ENCODE peak calls at places on chromosomes 16 and 17, in four cellular contexts. One of them, this sample, is unnamed.

GRCh38 chr16:80299416-80299815 is 241.4 kb upstream of the DYNLRB2 start:
- DNase-seq in RWPE1: no peak
- DNase-seq in C1 segment of cervical spinal cord: no peak
- DNase-seq in naive B cell: no peak
- DNase-seq in this sample: no peak

GRCh38 chr16:69921125-69921524 is 30.0 kb upstream of the CLEC18A start:
- DNase-seq in RWPE1: no peak
- DNase-seq in C1 segment of cervical spinal cord: no peak
- DNase-seq in naive B cell: no peak
- DNase-seq in this sample: no peak

GRCh38 chr16:67541391-67542263 is 13.0 kb downstream of the RIPOR1 start:
- DNase-seq in RWPE1: peak; percentile 61
- DNase-seq in C1 segment of cervical spinal cord: no peak
- DNase-seq in naive B cell: no peak
- DNase-seq in this sample: no peak

GRCh38 chr17:44992242-44992939 is 24.3 kb upstream of the C1QL1 start:
- DNase-seq in RWPE1: no peak
- DNase-seq in C1 segment of cervical spinal cord: no peak
- DNase-seq in naive B cell: no peak
- DNase-seq in this sample: no peak

GRCh38 chr17:80760501-80760900 is 215.9 kb downstream of the RPTOR start:
- DNase-seq in RWPE1: peak; percentile 51
- DNase-seq in C1 segment of cervical spinal cord: no peak
- DNase-seq in naive B cell: peak; percentile 65
- DNase-seq in this sample: no peak

GRCh38 chr16:69709456-69710084 is 16.8 kb downstream of the NQO1 start:
- DNase-seq in RWPE1: peak; percentile 54
- DNase-seq in C1 segment of cervical spinal cord: no peak
- DNase-seq in naive B cell: peak; percentile 39
- DNase-seq in this sample: peak; percentile 59

GRCh38 chr17:47338026-47338425 is 14.3 kb downstream of the EFCAB13 start:
- DNase-seq in RWPE1: no peak
- DNase-seq in C1 segment of cervical spinal cord: no peak
- DNase-seq in naive B cell: no peak
- DNase-seq in this sample: no peak

GRCh38 chr16:81310045-81310644 is 4.6 kb upstream of the GAN start:
- DNase-seq in RWPE1: no peak
- DNase-seq in C1 segment of cervical spinal cord: no peak
- DNase-seq in naive B cell: no peak
- DNase-seq in this sample: no peak

GRCh38 chr17:82830249-82830661 is 9.6 kb downstream of the ZNF750 start:
- DNase-seq in RWPE1: no peak
- DNase-seq in C1 segment of cervical spinal cord: no peak
- DNase-seq in naive B cell: no peak
- DNase-seq in this sample: peak; percentile 99

GRCh38 chr16:70711211-70711978 is 25.5 kb upstream of the MTSS2 start:
- DNase-seq in RWPE1: no peak
- DNase-seq in C1 segment of cervical spinal cord: no peak
- DNase-seq in naive B cell: no peak
- DNase-seq in this sample: no peak

GRCh38 chr17:39014044-39014794 is 47.0 kb upstream of the FBXO47 start:
- DNase-seq in RWPE1: no peak
- DNase-seq in C1 segment of cervical spinal cord: no peak
- DNase-seq in naive B cell: no peak
- DNase-seq in this sample: no peak

GRCh38 chr16:56615353-56615752 is 7.0 kb downstream of the MT2A start:
- DNase-seq in RWPE1: no peak
- DNase-seq in C1 segment of cervical spinal cord: no peak
- DNase-seq in naive B cell: no peak
- DNase-seq in this sample: no peak

GRCh38 chr16:27097671-27098275 is 31.0 kb downstream of the C16orf82 start:
- DNase-seq in RWPE1: no peak
- DNase-seq in C1 segment of cervical spinal cord: no peak
- DNase-seq in naive B cell: no peak
- DNase-seq in this sample: no peak

GRCh38 chr16:88013766-88014165 is 62.5 kb downstream of the BANP start:
- DNase-seq in RWPE1: no peak
- DNase-seq in C1 segment of cervical spinal cord: no peak
- DNase-seq in naive B cell: no peak
- DNase-seq in this sample: no peak

GRCh38 chr16:65667013-65667578 is 545.2 kb upstream of the CDH11 start:
- DNase-seq in RWPE1: peak; percentile 13
- DNase-seq in C1 segment of cervical spinal cord: no peak
- DNase-seq in naive B cell: no peak
- DNase-seq in this sample: no peak

GRCh38 chr17:8147141-8147804 is 4.9 kb downstream of the PER1 start:
- DNase-seq in RWPE1: no peak
- DNase-seq in C1 segment of cervical spinal cord: no peak
- DNase-seq in naive B cell: no peak
- DNase-seq in this sample: no peak

GRCh38 chr17:33291248-33292183 is 1.6 kb downstream of the ASIC2 start:
- DNase-seq in RWPE1: peak; percentile 13
- DNase-seq in C1 segment of cervical spinal cord: no peak
- DNase-seq in naive B cell: no peak
- DNase-seq in this sample: peak; percentile 69

GRCh38 chr16:23587726-23588125 is 8.4 kb downstream of the NDUFAB1 start:
- DNase-seq in RWPE1: no peak
- DNase-seq in C1 segment of cervical spinal cord: no peak
- DNase-seq in naive B cell: no peak
- DNase-seq in this sample: no peak

GRCh38 chr17:62008294-62008693 is 56.8 kb downstream of the MED13 start:
- DNase-seq in RWPE1: no peak
- DNase-seq in C1 segment of cervical spinal cord: no peak
- DNase-seq in naive B cell: no peak
- DNase-seq in this sample: no peak

GRCh38 chr16:75044800-75045361 is 46.1 kb downstream of the ZNRF1 start:
- DNase-seq in RWPE1: no peak
- DNase-seq in C1 segment of cervical spinal cord: no peak
- DNase-seq in naive B cell: no peak
- DNase-seq in this sample: no peak

GRCh38 chr17:74733365-74734122 is 3.5 kb upstream of the RAB37 start:
- DNase-seq in RWPE1: no peak
- DNase-seq in C1 segment of cervical spinal cord: no peak
- DNase-seq in naive B cell: no peak
- DNase-seq in this sample: no peak

GRCh38 chr17:77160032-77160876 is 19.5 kb downstream of the SEC14L1 start:
- DNase-seq in RWPE1: no peak
- DNase-seq in C1 segment of cervical spinal cord: no peak
- DNase-seq in naive B cell: no peak
- DNase-seq in this sample: no peak

GRCh38 chr17:42365136-42365535 is 23.1 kb downstream of the STAT3 start:
- DNase-seq in RWPE1: no peak
- DNase-seq in C1 segment of cervical spinal cord: no peak
- DNase-seq in naive B cell: no peak
- DNase-seq in this sample: no peak

GRCh38 chr17:78361227-78361683 is 1.4 kb upstream of the SOCS3 start:
- DNase-seq in RWPE1: no peak
- DNase-seq in C1 segment of cervical spinal cord: no peak
- DNase-seq in naive B cell: no peak
- DNase-seq in this sample: peak; percentile 63

GRCh38 chr17:41987642-41988041 is 21.0 kb downstream of the CNP start:
- DNase-seq in RWPE1: no peak
- DNase-seq in C1 segment of cervical spinal cord: no peak
- DNase-seq in naive B cell: no peak
- DNase-seq in this sample: no peak

GRCh38 chr17:42518046-42518754 is 17.8 kb upstream of the NAGLU start:
- DNase-seq in RWPE1: peak; percentile 84
- DNase-seq in C1 segment of cervical spinal cord: peak; percentile 36
- DNase-seq in naive B cell: no peak
- DNase-seq in this sample: no peak

GRCh38 chr17:76673729-76674128 is 30.2 kb upstream of the ST6GALNAC1 start:
- DNase-seq in RWPE1: no peak
- DNase-seq in C1 segment of cervical spinal cord: no peak
- DNase-seq in naive B cell: no peak
- DNase-seq in this sample: peak; percentile 73

GRCh38 chr17:17235212-17236174 is 1.5 kb downstream of the FLCN start:
- DNase-seq in RWPE1: no peak
- DNase-seq in C1 segment of cervical spinal cord: no peak
- DNase-seq in naive B cell: no peak
- DNase-seq in this sample: no peak

GRCh38 chr17:33725675-33726271 is 432.7 kb upstream of the ASIC2 start:
- DNase-seq in RWPE1: peak; percentile 30
- DNase-seq in C1 segment of cervical spinal cord: no peak
- DNase-seq in naive B cell: no peak
- DNase-seq in this sample: peak; percentile 70

GRCh38 chr17:48624544-48625501 is 1.3 kb downstream of the HOXB9 start:
- DNase-seq in RWPE1: no peak
- DNase-seq in C1 segment of cervical spinal cord: no peak
- DNase-seq in naive B cell: no peak
- DNase-seq in this sample: peak; percentile 73

GRCh38 chr17:10114931-10115535 is 83.4 kb downstream of the GAS7 start:
- DNase-seq in RWPE1: peak; percentile 86
- DNase-seq in C1 segment of cervical spinal cord: peak; percentile 73
- DNase-seq in naive B cell: peak; percentile 78
- DNase-seq in this sample: peak; percentile 75

GRCh38 chr16:47571711-47572110 is 110.6 kb downstream of the PHKB start:
- DNase-seq in RWPE1: no peak
- DNase-seq in C1 segment of cervical spinal cord: no peak
- DNase-seq in naive B cell: no peak
- DNase-seq in this sample: no peak

GRCh38 chr16:70808371-70808770 is 7.4 kb upstream of the VAC14 start:
- DNase-seq in RWPE1: no peak
- DNase-seq in C1 segment of cervical spinal cord: no peak
- DNase-seq in naive B cell: no peak
- DNase-seq in this sample: no peak

GRCh38 chr17:62998665-62999393 is 32.8 kb downstream of the TANC2 start:
- DNase-seq in RWPE1: no peak
- DNase-seq in C1 segment of cervical spinal cord: no peak
- DNase-seq in naive B cell: no peak
- DNase-seq in this sample: no peak

GRCh38 chr17:10798332-10798749 is 5.6 kb downstream of the TMEM238L start:
- DNase-seq in RWPE1: no peak
- DNase-seq in C1 segment of cervical spinal cord: no peak
- DNase-seq in naive B cell: no peak
- DNase-seq in this sample: no peak